ENCODE peak calls at places on chromosomes 2 and 18, in seven cellular contexts. One of them, this sample, is unnamed. For H3K36me3, the result is how much of the 10 kb centered on the place peaks cover.

GRCh38 chr2:10548626-10549025 is 100.5 kb upstream of the ODC1 start:
- DNase-seq in A673: no peak
- DNase-seq in tibial artery: no peak
- DNase-seq in GM06990: no peak
- DNase-seq in psoas muscle: no peak
- DNase-seq in upper lobe of right lung: no peak
- DNase-seq in left ventricle myocardium inferior: no peak
- DNase-seq in this sample: no peak

GRCh38 chr2:98917031-98917459 is 19.0 kb downstream of the CRACDL start:
- DNase-seq in left ventricle myocardium inferior: no peak
- DNase-seq in GM06990: no peak
- DNase-seq in tibial artery: peak
- DNase-seq in upper lobe of right lung: no peak
- DNase-seq in psoas muscle: no peak
- DNase-seq in A673: peak
- DNase-seq in this sample: no peak

GRCh38 chr2:9565436-9566153 is 10.0 kb upstream of the ADAM17 start:
- DNase-seq in left ventricle myocardium inferior: peak
- DNase-seq in A673: peak
- DNase-seq in upper lobe of right lung: no peak
- DNase-seq in tibial artery: peak
- DNase-seq in GM06990: no peak
- DNase-seq in psoas muscle: peak
- DNase-seq in this sample: no peak

GRCh38 chr2:158719411-158719810 is 75.7 kb upstream of the DAPL1 start:
- DNase-seq in GM06990: no peak
- DNase-seq in A673: no peak
- DNase-seq in left ventricle myocardium inferior: no peak
- DNase-seq in psoas muscle: no peak
- DNase-seq in upper lobe of right lung: no peak
- DNase-seq in tibial artery: no peak
- DNase-seq in this sample: no peak

GRCh38 chr18:48885951-48886400 is 64.8 kb downstream of the SMAD7 start:
- DNase-seq in GM06990: no peak
- DNase-seq in A673: no peak
- DNase-seq in left ventricle myocardium inferior: no peak
- DNase-seq in tibial artery: peak
- DNase-seq in upper lobe of right lung: peak
- DNase-seq in psoas muscle: no peak
- DNase-seq in this sample: no peak

GRCh38 chr2:209845666-209846065 is 74.0 kb downstream of the UNC80 start:
- DNase-seq in left ventricle myocardium inferior: no peak
- DNase-seq in upper lobe of right lung: no peak
- DNase-seq in tibial artery: no peak
- DNase-seq in psoas muscle: no peak
- DNase-seq in GM06990: no peak
- DNase-seq in A673: no peak
- DNase-seq in this sample: no peak

GRCh38 chr18:23479829-23480505 is 23.3 kb upstream of the RMC1 start:
- DNase-seq in tibial artery: no peak
- DNase-seq in GM06990: peak
- DNase-seq in upper lobe of right lung: no peak
- DNase-seq in psoas muscle: no peak
- DNase-seq in left ventricle myocardium inferior: no peak
- DNase-seq in A673: no peak
- DNase-seq in this sample: no peak

GRCh38 chr2:145380436-145381017 is 860.6 kb upstream of the ZEB2 start:
- DNase-seq in A673: peak
- DNase-seq in psoas muscle: no peak
- DNase-seq in left ventricle myocardium inferior: no peak
- DNase-seq in GM06990: no peak
- DNase-seq in tibial artery: no peak
- DNase-seq in upper lobe of right lung: no peak
- DNase-seq in this sample: no peak

GRCh38 chr2:85421706-85422457 is 3.4 kb downstream of the SH2D6 start:
- DNase-seq in left ventricle myocardium inferior: no peak
- DNase-seq in GM06990: no peak
- DNase-seq in upper lobe of right lung: no peak
- DNase-seq in psoas muscle: no peak
- DNase-seq in A673: no peak
- DNase-seq in tibial artery: no peak
- DNase-seq in this sample: no peak

GRCh38 chr18:23900979-23901378 is 113.6 kb upstream of the TTC39C start:
- DNase-seq in tibial artery: no peak
- DNase-seq in left ventricle myocardium inferior: no peak
- DNase-seq in upper lobe of right lung: no peak
- DNase-seq in psoas muscle: no peak
- DNase-seq in GM06990: no peak
- DNase-seq in A673: no peak
- DNase-seq in this sample: no peak

GRCh38 chr2:64654993-64655666 is 1.4 kb upstream of the SERTAD2 start:
- DNase-seq in upper lobe of right lung: no peak
- DNase-seq in psoas muscle: no peak
- DNase-seq in GM06990: no peak
- DNase-seq in tibial artery: no peak
- DNase-seq in A673: peak
- DNase-seq in left ventricle myocardium inferior: no peak
- DNase-seq in this sample: no peak

GRCh38 chr2:113202305-113203216 is 28.8 kb downstream of the PSD4 start:
- DNase-seq in tibial artery: peak
- DNase-seq in GM06990: no peak
- DNase-seq in left ventricle myocardium inferior: no peak
- DNase-seq in A673: peak
- DNase-seq in psoas muscle: no peak
- DNase-seq in upper lobe of right lung: peak
- DNase-seq in this sample: peak

GRCh38 chr18:32803571-32803970 is 30.7 kb upstream of the KLHL14 start:
- DNase-seq in tibial artery: no peak
- DNase-seq in GM06990: peak
- DNase-seq in psoas muscle: no peak
- DNase-seq in left ventricle myocardium inferior: no peak
- DNase-seq in upper lobe of right lung: no peak
- DNase-seq in A673: no peak
- DNase-seq in this sample: no peak

GRCh38 chr2:58959996-58960395 is 718.9 kb upstream of the FANCL start:
- DNase-seq in psoas muscle: no peak
- DNase-seq in GM06990: no peak
- DNase-seq in left ventricle myocardium inferior: no peak
- DNase-seq in A673: no peak
- DNase-seq in tibial artery: no peak
- DNase-seq in upper lobe of right lung: no peak
- DNase-seq in this sample: no peak

GRCh38 chr2:239021651-239022436 is 174.0 kb downstream of the TWIST2 start:
- DNase-seq in GM06990: no peak
- DNase-seq in tibial artery: peak
- DNase-seq in left ventricle myocardium inferior: no peak
- DNase-seq in psoas muscle: no peak
- DNase-seq in upper lobe of right lung: peak
- DNase-seq in A673: no peak
- DNase-seq in this sample: no peak

GRCh38 chr2:64943387-64944150 is 45.6 kb upstream of the SLC1A4 start:
- DNase-seq in psoas muscle: peak
- DNase-seq in tibial artery: peak
- DNase-seq in GM06990: no peak
- DNase-seq in A673: no peak
- DNase-seq in upper lobe of right lung: peak
- DNase-seq in left ventricle myocardium inferior: peak
- DNase-seq in this sample: no peak

GRCh38 chr18:22214731-22215528 is 45.5 kb downstream of the GATA6 start:
- DNase-seq in GM06990: no peak
- DNase-seq in psoas muscle: no peak
- DNase-seq in left ventricle myocardium inferior: no peak
- DNase-seq in upper lobe of right lung: no peak
- DNase-seq in A673: peak
- DNase-seq in tibial artery: no peak
- DNase-seq in this sample: no peak

GRCh38 chr2:120552800-120553471 is 182.7 kb upstream of the GLI2 start:
- DNase-seq in left ventricle myocardium inferior: peak
- DNase-seq in tibial artery: peak
- DNase-seq in upper lobe of right lung: peak
- DNase-seq in GM06990: no peak
- DNase-seq in psoas muscle: peak
- DNase-seq in A673: peak
- DNase-seq in this sample: peak

GRCh38 chr2:235692671-235693171 is 198.9 kb downstream of the AGAP1 start:
- DNase-seq in psoas muscle: no peak
- DNase-seq in A673: no peak
- DNase-seq in upper lobe of right lung: no peak
- DNase-seq in GM06990: no peak
- DNase-seq in left ventricle myocardium inferior: no peak
- DNase-seq in tibial artery: peak
- DNase-seq in this sample: peak

GRCh38 chr2:42089340-42089925 is 41.6 kb downstream of the PKDCC start:
- DNase-seq in left ventricle myocardium inferior: peak
- DNase-seq in upper lobe of right lung: peak
- DNase-seq in psoas muscle: peak
- DNase-seq in GM06990: peak
- DNase-seq in tibial artery: no peak
- DNase-seq in A673: peak
- DNase-seq in this sample: peak

GRCh38 chr2:103138123-103138886 is 376.5 kb downstream of the TMEM182 start:
- DNase-seq in left ventricle myocardium inferior: no peak
- DNase-seq in GM06990: peak
- DNase-seq in upper lobe of right lung: no peak
- DNase-seq in tibial artery: no peak
- DNase-seq in psoas muscle: no peak
- DNase-seq in A673: no peak
- DNase-seq in this sample: no peak

GRCh38 chr2:53033416-53033815 is 734.2 kb upstream of the CHAC2 start:
- DNase-seq in tibial artery: no peak
- DNase-seq in A673: no peak
- DNase-seq in left ventricle myocardium inferior: no peak
- DNase-seq in psoas muscle: no peak
- DNase-seq in GM06990: no peak
- DNase-seq in upper lobe of right lung: no peak
- DNase-seq in this sample: no peak

GRCh38 chr2:218881744-218882462 is 1.3 kb downstream of the WNT10A start:
- DNase-seq in tibial artery: no peak
- DNase-seq in upper lobe of right lung: no peak
- DNase-seq in psoas muscle: no peak
- DNase-seq in GM06990: no peak
- DNase-seq in left ventricle myocardium inferior: no peak
- DNase-seq in A673: no peak
- DNase-seq in this sample: no peak

GRCh38 chr2:218878941-218879761 is 1.5 kb upstream of the WNT10A start:
- DNase-seq in tibial artery: no peak
- DNase-seq in upper lobe of right lung: peak
- DNase-seq in A673: peak
- DNase-seq in GM06990: no peak
- DNase-seq in left ventricle myocardium inferior: peak
- DNase-seq in psoas muscle: no peak
- DNase-seq in this sample: no peak

GRCh38 chr2:218879881-218880748 is 537 bp upstream of the WNT10A start:
- DNase-seq in upper lobe of right lung: peak
- DNase-seq in left ventricle myocardium inferior: no peak
- DNase-seq in GM06990: peak
- DNase-seq in psoas muscle: peak
- DNase-seq in A673: peak
- DNase-seq in tibial artery: no peak
- DNase-seq in this sample: peak

GRCh38 chr2:218882463-218882821 is 1.8 kb downstream of the WNT10A start:
- DNase-seq in A673: no peak
- DNase-seq in GM06990: no peak
- DNase-seq in psoas muscle: no peak
- DNase-seq in tibial artery: no peak
- DNase-seq in upper lobe of right lung: no peak
- DNase-seq in left ventricle myocardium inferior: no peak
- DNase-seq in this sample: no peak

DNA sequence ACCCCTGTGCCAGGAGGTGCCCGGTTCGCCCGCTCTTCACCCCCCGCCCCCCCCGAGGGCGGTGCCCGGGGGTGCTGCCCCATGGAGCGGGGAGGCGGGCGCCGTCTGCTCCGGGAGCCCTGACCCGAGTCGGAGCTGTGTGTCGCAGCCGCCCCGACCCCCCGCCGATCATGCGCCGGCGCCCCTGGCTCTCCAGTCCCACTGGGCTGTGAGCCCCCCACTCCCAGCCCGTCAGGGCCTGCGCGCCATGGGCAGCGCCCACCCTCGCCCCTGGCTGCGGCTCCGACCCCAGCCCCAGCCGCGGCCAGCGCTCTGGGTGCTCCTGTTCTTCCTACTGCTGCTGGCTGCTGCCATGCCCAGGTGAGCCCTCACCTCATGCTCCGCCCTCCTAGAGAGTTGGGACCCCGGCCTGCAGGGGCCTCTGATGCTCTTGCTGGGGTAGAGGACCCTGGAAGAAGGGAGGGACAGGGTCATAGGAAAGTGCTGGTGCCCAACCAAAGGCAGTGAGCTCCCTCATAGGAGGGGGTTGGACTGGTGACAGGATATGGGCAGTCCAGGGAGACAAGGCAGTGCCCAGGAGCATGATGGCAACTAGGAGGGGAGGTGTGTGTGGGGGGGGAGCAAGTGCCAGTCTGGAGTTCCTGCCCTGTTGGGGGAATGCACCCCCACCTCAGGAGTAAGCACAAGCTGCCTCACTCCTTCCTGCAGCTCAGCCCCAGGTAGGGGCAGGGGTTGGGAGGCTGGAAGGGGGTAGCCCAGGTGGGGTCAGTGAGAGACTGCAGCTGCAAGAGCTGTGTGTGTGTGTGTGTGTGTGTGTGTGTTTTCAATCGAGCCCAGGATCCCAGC is at the start of gene WNT10A:
- DNase-seq in GM06990: no peak
- DNase-seq in A673: no peak
- DNase-seq in left ventricle myocardium inferior: no peak
- DNase-seq in psoas muscle: no peak
- DNase-seq in upper lobe of right lung: no peak
- DNase-seq in tibial artery: no peak
- DNase-seq in this sample: no peak
- H3K4me3 ChIP-seq in GM06990: peak
- H3K4me3 ChIP-seq in A673: peak
- H3K4me3 ChIP-seq in left ventricle myocardium inferior: peak
- H3K4me3 ChIP-seq in psoas muscle: peak
- H3K4me3 ChIP-seq in upper lobe of right lung: peak
- H3K4me3 ChIP-seq in tibial artery: no peak
- H3K4me3 ChIP-seq in this sample: peak

GRCh38 chr2:8044046-8044594 is 637.7 kb upstream of the ID2 start:
- DNase-seq in psoas muscle: no peak
- DNase-seq in left ventricle myocardium inferior: no peak
- DNase-seq in GM06990: no peak
- DNase-seq in A673: no peak
- DNase-seq in upper lobe of right lung: no peak
- DNase-seq in tibial artery: no peak
- DNase-seq in this sample: no peak
- TF ChIP-seq CTCF in psoas muscle: no peak
- TF ChIP-seq CTCF in left ventricle myocardium inferior: no peak
- TF ChIP-seq CTCF in GM06990: no peak
- TF ChIP-seq CTCF in A673: no peak
- TF ChIP-seq CTCF in upper lobe of right lung: no peak
- TF ChIP-seq CTCF in tibial artery: no peak
- TF ChIP-seq CTCF in this sample: no peak

GRCh38 chr2:240086563-240086962 is 33.2 kb upstream of the OR6B3 start:
- DNase-seq in tibial artery: no peak
- DNase-seq in upper lobe of right lung: no peak
- DNase-seq in GM06990: no peak
- DNase-seq in left ventricle myocardium inferior: no peak
- DNase-seq in psoas muscle: no peak
- DNase-seq in A673: no peak
- DNase-seq in this sample: no peak
- H3K36me3 ChIP-seq in tibial artery: under half
- H3K36me3 ChIP-seq in upper lobe of right lung: under half
- H3K36me3 ChIP-seq in GM06990: under half
- H3K36me3 ChIP-seq in left ventricle myocardium inferior: under half
- H3K36me3 ChIP-seq in psoas muscle: under half
- H3K36me3 ChIP-seq in A673: under half
- H3K36me3 ChIP-seq in this sample: under half

GRCh38 chr2:151781642-151782041 is 46.6 kb downstream of the ARL5A start:
- DNase-seq in tibial artery: no peak
- DNase-seq in GM06990: no peak
- DNase-seq in psoas muscle: no peak
- DNase-seq in A673: no peak
- DNase-seq in left ventricle myocardium inferior: no peak
- DNase-seq in upper lobe of right lung: no peak
- DNase-seq in this sample: no peak
- H3K4me3 ChIP-seq in tibial artery: no peak
- H3K4me3 ChIP-seq in GM06990: no peak
- H3K4me3 ChIP-seq in psoas muscle: no peak
- H3K4me3 ChIP-seq in A673: no peak
- H3K4me3 ChIP-seq in left ventricle myocardium inferior: no peak
- H3K4me3 ChIP-seq in upper lobe of right lung: no peak
- H3K4me3 ChIP-seq in this sample: no peak